ENCODE peak calls at places on chromosomes 13 and 19, in four cellular contexts. One of them, this sample, is unnamed.

GRCh38 chr19:55319786-55320185 is 5.4 kb downstream of the TMEM150B start:
- DNase-seq in iris pigment epithelial cell: peak
- DNase-seq in stimulated activated CD4-positive, alpha-beta T cell treated with anti-CD3 and anti-CD28 coated beads, TNF-alpha, amount 100 ng/mL, for 1 hour: no peak
- DNase-seq in K562: peak
- DNase-seq in this sample: no peak

GRCh38 chr19:34375598-34375997 is 10.6 kb downstream of the GPI start:
- DNase-seq in iris pigment epithelial cell: peak
- DNase-seq in stimulated activated CD4-positive, alpha-beta T cell treated with anti-CD3 and anti-CD28 coated beads, TNF-alpha, amount 100 ng/mL, for 1 hour: no peak
- DNase-seq in K562: no peak
- DNase-seq in this sample: no peak

GRCh38 chr13:112693831-112694497 is 4.1 kb downstream of the ATP11A start:
- DNase-seq in iris pigment epithelial cell: peak
- DNase-seq in stimulated activated CD4-positive, alpha-beta T cell treated with anti-CD3 and anti-CD28 coated beads, TNF-alpha, amount 100 ng/mL, for 1 hour: no peak
- DNase-seq in K562: no peak
- DNase-seq in this sample: peak

GRCh38 chr13:40986328-40986856 is 32.7 kb downstream of the ELF1 start:
- DNase-seq in K562: no peak
- DNase-seq in iris pigment epithelial cell: peak
- DNase-seq in stimulated activated CD4-positive, alpha-beta T cell treated with anti-CD3 and anti-CD28 coated beads, TNF-alpha, amount 100 ng/mL, for 1 hour: no peak
- DNase-seq in this sample: no peak

GRCh38 chr19:57302020-57302465 is 18.2 kb upstream of the ZNF543 start:
- DNase-seq in iris pigment epithelial cell: peak
- DNase-seq in K562: no peak
- DNase-seq in stimulated activated CD4-positive, alpha-beta T cell treated with anti-CD3 and anti-CD28 coated beads, TNF-alpha, amount 100 ng/mL, for 1 hour: no peak
- DNase-seq in this sample: no peak

GRCh38 chr19:48837081-48837524 is 812 bp upstream of the HSD17B14 start:
- DNase-seq in iris pigment epithelial cell: peak
- DNase-seq in K562: no peak
- DNase-seq in stimulated activated CD4-positive, alpha-beta T cell treated with anti-CD3 and anti-CD28 coated beads, TNF-alpha, amount 100 ng/mL, for 1 hour: peak
- DNase-seq in this sample: peak

GRCh38 chr13:99150575-99151370 is 49.9 kb upstream of the UBAC2 start:
- DNase-seq in K562: no peak
- DNase-seq in iris pigment epithelial cell: peak
- DNase-seq in stimulated activated CD4-positive, alpha-beta T cell treated with anti-CD3 and anti-CD28 coated beads, TNF-alpha, amount 100 ng/mL, for 1 hour: no peak
- DNase-seq in this sample: no peak

GRCh38 chr13:28754698-28755545 is 36.2 kb upstream of the SLC46A3 start:
- DNase-seq in K562: peak
- DNase-seq in iris pigment epithelial cell: peak
- DNase-seq in stimulated activated CD4-positive, alpha-beta T cell treated with anti-CD3 and anti-CD28 coated beads, TNF-alpha, amount 100 ng/mL, for 1 hour: no peak
- DNase-seq in this sample: peak

GRCh38 chr13:107005577-107005976 is 437.6 kb upstream of the ARGLU1 start:
- DNase-seq in iris pigment epithelial cell: no peak
- DNase-seq in K562: no peak
- DNase-seq in stimulated activated CD4-positive, alpha-beta T cell treated with anti-CD3 and anti-CD28 coated beads, TNF-alpha, amount 100 ng/mL, for 1 hour: no peak
- DNase-seq in this sample: no peak

This sample was measured in OCI-M1.